ENCODE peak calls at places on chromosomes 1 and 21, in five cellular contexts. P is cardiac fibroblast; R is stimulated activated CD8-positive, alpha-beta memory T cell treated with anti-CD3 and anti-CD28 coated beads, Interleukin-2, amount 100 ng/mL, for 48 hours; F is tibial nerve; V is uterus. J is an unnamed sample.

GRCh38 chr1:230352537-230352936 is 73.6 kb downstream of the PGBD5 start:
- DNase-seq in F (no peak), P (no peak), V (no peak), R (no peak), J (no peak)

GRCh38 chr21:45259206-45259795 is 28.4 kb downstream of the POFUT2 start:
- DNase-seq in V (no peak), P (no peak), R (no peak), F (no peak), J (peak)

GRCh38 chr1:83931658-83932253 is 67.2 kb downstream of the TTLL7 start:
- DNase-seq in P (peak), V (peak), F (no peak), R (no peak), J (no peak)

GRCh38 chr21:42672699-42673458 is 19.5 kb downstream of the PDE9A start:
- DNase-seq in V (no peak), R (no peak), P (peak), F (no peak), J (no peak)

GRCh38 chr1:236320671-236321070 is 38.9 kb upstream of the ERO1B start:
- DNase-seq in R (no peak), P (no peak), V (no peak), F (no peak), J (no peak)

GRCh38 chr21:36385233-36385908 is at the start of gene CHAF1B:
- DNase-seq in P (peak), R (peak), F (peak), V (peak), J (peak)

GRCh38 chr1:192224386-192224785 is 66.1 kb downstream of the RGS18 start:
- DNase-seq in R (no peak), P (no peak), V (no peak), F (no peak), J (no peak)

GRCh38 chr1:15345711-15346355 is 63.9 kb upstream of the EFHD2 start:
- DNase-seq in P (no peak), R (peak), F (peak), V (no peak), J (peak)

GRCh38 chr1:234550341-234551031 is 59.5 kb downstream of the IRF2BP2 start:
- DNase-seq in V (peak), F (no peak), P (no peak), R (no peak), J (no peak)

GRCh38 chr21:35021546-35021945 is 27.6 kb downstream of the RUNX1 start:
- DNase-seq in R (no peak), V (no peak), P (no peak), F (no peak), J (no peak)

GRCh38 chr1:10113501-10113900 is 80.7 kb downstream of the UBE4B start:
- DNase-seq in F (no peak), R (no peak), V (no peak), P (no peak), J (no peak)

GRCh38 chr1:108725906-108726305 is 13.2 kb downstream of the FNDC7 start:
- DNase-seq in V (no peak), F (no peak), P (no peak), R (no peak), J (no peak)

GRCh38 chr1:21355956-21356355 is 65.7 kb upstream of the ECE1 start:
- DNase-seq in F (no peak), V (no peak), R (peak), P (no peak), J (no peak)

J was measured in ascending aorta.